ENCODE peak calls at places on chromosomes 7 and 10, in seven cellular contexts. One of them, this sample, is unnamed.

GRCh38 chr10:71080381-71081228 is 131.8 kb upstream of the UNC5B start:
- DNase-seq in A549: no peak
- DNase-seq in adrenal gland: peak; percentile 4
- DNase-seq in transverse colon: peak; percentile 3
- DNase-seq in body of pancreas: peak; percentile 2
- DNase-seq in NB4: no peak
- DNase-seq in uterus: no peak
- DNase-seq in this sample: no peak

GRCh38 chr7:28674359-28674782 is 262.1 kb downstream of the CREB5 start:
- DNase-seq in A549: peak; percentile 15
- DNase-seq in adrenal gland: no peak
- DNase-seq in transverse colon: no peak
- DNase-seq in body of pancreas: no peak
- DNase-seq in NB4: no peak
- DNase-seq in uterus: no peak
- DNase-seq in this sample: no peak

GRCh38 chr10:94192974-94193373 is 169.8 kb downstream of the NOC3L start:
- DNase-seq in A549: no peak
- DNase-seq in adrenal gland: no peak
- DNase-seq in transverse colon: no peak
- DNase-seq in body of pancreas: no peak
- DNase-seq in NB4: no peak
- DNase-seq in uterus: no peak
- DNase-seq in this sample: no peak

GRCh38 chr7:50362712-50363282 is 58.3 kb downstream of the IKZF1 start:
- DNase-seq in A549: no peak
- DNase-seq in adrenal gland: no peak
- DNase-seq in transverse colon: peak; percentile 42
- DNase-seq in body of pancreas: no peak
- DNase-seq in NB4: peak; percentile 91
- DNase-seq in uterus: no peak
- DNase-seq in this sample: no peak

GRCh38 chr7:27179503-27180430 is 5.3 kb downstream of the HOXA11 start:
- DNase-seq in A549: peak; percentile 85
- DNase-seq in adrenal gland: no peak
- DNase-seq in transverse colon: peak; percentile 87
- DNase-seq in body of pancreas: peak; percentile 45
- DNase-seq in NB4: peak; percentile 89
- DNase-seq in uterus: peak; percentile 86
- DNase-seq in this sample: peak; percentile 45

GRCh38 chr7:158266426-158266816 is 321.2 kb downstream of the PTPRN2 start:
- DNase-seq in A549: no peak
- DNase-seq in adrenal gland: no peak
- DNase-seq in transverse colon: no peak
- DNase-seq in body of pancreas: no peak
- DNase-seq in NB4: no peak
- DNase-seq in uterus: no peak
- DNase-seq in this sample: no peak

GRCh38 chr7:75924884-75925283 is 9.9 kb downstream of the POR start:
- DNase-seq in A549: no peak
- DNase-seq in adrenal gland: no peak
- DNase-seq in transverse colon: no peak
- DNase-seq in body of pancreas: no peak
- DNase-seq in NB4: peak; percentile 30
- DNase-seq in uterus: no peak
- DNase-seq in this sample: no peak

GRCh38 chr7:66429498-66430163 is 199.1 kb upstream of the KCTD7 start:
- DNase-seq in A549: no peak
- DNase-seq in adrenal gland: no peak
- DNase-seq in transverse colon: no peak
- DNase-seq in body of pancreas: no peak
- DNase-seq in NB4: no peak
- DNase-seq in uterus: no peak
- DNase-seq in this sample: no peak

GRCh38 chr7:45687721-45688120 is 113.6 kb downstream of the ADCY1 start:
- DNase-seq in A549: no peak
- DNase-seq in adrenal gland: no peak
- DNase-seq in transverse colon: no peak
- DNase-seq in body of pancreas: no peak
- DNase-seq in NB4: no peak
- DNase-seq in uterus: no peak
- DNase-seq in this sample: no peak

GRCh38 chr10:78196964-78197363 is 163.3 kb downstream of the RPS24 start:
- DNase-seq in A549: peak; percentile 49
- DNase-seq in adrenal gland: no peak
- DNase-seq in transverse colon: no peak
- DNase-seq in body of pancreas: no peak
- DNase-seq in NB4: no peak
- DNase-seq in uterus: no peak
- DNase-seq in this sample: no peak

GRCh38 chr10:128026620-128027281 is 99.5 kb downstream of the MKI67 start:
- DNase-seq in A549: no peak
- DNase-seq in adrenal gland: no peak
- DNase-seq in transverse colon: no peak
- DNase-seq in body of pancreas: no peak
- DNase-seq in NB4: no peak
- DNase-seq in uterus: no peak
- DNase-seq in this sample: no peak

GRCh38 chr10:115659616-115660015 is 566.5 kb downstream of the ATRNL1 start:
- DNase-seq in A549: no peak
- DNase-seq in adrenal gland: no peak
- DNase-seq in transverse colon: no peak
- DNase-seq in body of pancreas: no peak
- DNase-seq in NB4: no peak
- DNase-seq in uterus: no peak
- DNase-seq in this sample: no peak

GRCh38 chr7:128104109-128104742 is 73.0 kb upstream of the LRRC4 start:
- DNase-seq in A549: no peak
- DNase-seq in adrenal gland: no peak
- DNase-seq in transverse colon: no peak
- DNase-seq in body of pancreas: no peak
- DNase-seq in NB4: peak; percentile 100
- DNase-seq in uterus: no peak
- DNase-seq in this sample: no peak

GRCh38 chr7:146116452-146117219 is at the start of gene CNTNAP2:
- DNase-seq in A549: no peak
- DNase-seq in adrenal gland: peak; percentile 13
- DNase-seq in transverse colon: no peak
- DNase-seq in body of pancreas: no peak
- DNase-seq in NB4: no peak
- DNase-seq in uterus: no peak
- DNase-seq in this sample: peak; percentile 3

GRCh38 chr7:74527842-74528241 is 74.1 kb downstream of the GTF2IRD1 start:
- DNase-seq in A549: no peak
- DNase-seq in adrenal gland: no peak
- DNase-seq in transverse colon: peak; percentile 86
- DNase-seq in body of pancreas: peak; percentile 82
- DNase-seq in NB4: no peak
- DNase-seq in uterus: no peak
- DNase-seq in this sample: peak; percentile 79

GRCh38 chr7:111290419-111290818 is 199.5 kb downstream of the LRRN3 start:
- DNase-seq in A549: no peak
- DNase-seq in adrenal gland: no peak
- DNase-seq in transverse colon: no peak
- DNase-seq in body of pancreas: no peak
- DNase-seq in NB4: no peak
- DNase-seq in uterus: no peak
- DNase-seq in this sample: no peak

GRCh38 chr10:80444124-80444523 is 10.0 kb upstream of the TSPAN14 start:
- DNase-seq in A549: no peak
- DNase-seq in adrenal gland: no peak
- DNase-seq in transverse colon: no peak
- DNase-seq in body of pancreas: no peak
- DNase-seq in NB4: no peak
- DNase-seq in uterus: no peak
- DNase-seq in this sample: no peak

GRCh38 chr10:75040576-75040975 is 70.9 kb upstream of the SAMD8 start:
- DNase-seq in A549: no peak
- DNase-seq in adrenal gland: no peak
- DNase-seq in transverse colon: no peak
- DNase-seq in body of pancreas: no peak
- DNase-seq in NB4: no peak
- DNase-seq in uterus: no peak
- DNase-seq in this sample: no peak

GRCh38 chr7:129950191-129950940 is 2.4 kb downstream of the UBE2H start:
- DNase-seq in A549: no peak
- DNase-seq in adrenal gland: no peak
- DNase-seq in transverse colon: no peak
- DNase-seq in body of pancreas: no peak
- DNase-seq in NB4: no peak
- DNase-seq in uterus: peak; percentile 49
- DNase-seq in this sample: peak; percentile 19

GRCh38 chr7:154844955-154845354 is 158.0 kb downstream of the PAXIP1 start:
- DNase-seq in A549: no peak
- DNase-seq in adrenal gland: no peak
- DNase-seq in transverse colon: no peak
- DNase-seq in body of pancreas: no peak
- DNase-seq in NB4: no peak
- DNase-seq in uterus: no peak
- DNase-seq in this sample: no peak

GRCh38 chr7:154841731-154842331 is 161.1 kb downstream of the PAXIP1 start:
- DNase-seq in A549: no peak
- DNase-seq in adrenal gland: no peak
- DNase-seq in transverse colon: no peak
- DNase-seq in body of pancreas: no peak
- DNase-seq in NB4: no peak
- DNase-seq in uterus: no peak
- DNase-seq in this sample: no peak

GRCh38 chr7:154843670-154844237 is 159.2 kb downstream of the PAXIP1 start:
- DNase-seq in A549: no peak
- DNase-seq in adrenal gland: no peak
- DNase-seq in transverse colon: no peak
- DNase-seq in body of pancreas: no peak
- DNase-seq in NB4: no peak
- DNase-seq in uterus: no peak
- DNase-seq in this sample: no peak

GRCh38 chr7:154842608-154843007 is 160.3 kb downstream of the PAXIP1 start:
- DNase-seq in A549: no peak
- DNase-seq in adrenal gland: no peak
- DNase-seq in transverse colon: no peak
- DNase-seq in body of pancreas: no peak
- DNase-seq in NB4: no peak
- DNase-seq in uterus: no peak
- DNase-seq in this sample: no peak

DNA sequence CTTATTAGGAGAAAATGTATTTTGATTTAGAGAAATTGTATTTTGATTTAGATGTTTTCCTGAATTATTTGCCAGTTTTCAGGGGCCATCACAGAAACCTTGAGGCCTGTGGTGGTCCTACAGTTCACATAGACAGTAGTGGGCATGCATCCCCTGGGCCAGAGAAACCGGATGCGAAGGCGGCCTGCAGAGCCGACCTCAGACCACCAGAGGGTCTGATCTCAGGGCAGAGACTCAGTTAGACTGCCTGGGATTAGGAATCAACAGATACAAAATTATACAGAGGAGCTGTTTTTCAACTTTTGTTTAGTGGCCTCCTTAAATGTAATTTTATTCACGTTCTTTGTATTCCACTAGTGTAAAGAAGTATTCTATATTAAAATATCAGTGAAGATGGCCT is 158.4 kb downstream of the PAXIP1 start:
- DNase-seq in A549: no peak
- DNase-seq in adrenal gland: no peak
- DNase-seq in transverse colon: no peak
- DNase-seq in body of pancreas: no peak
- DNase-seq in NB4: no peak
- DNase-seq in uterus: no peak
- DNase-seq in this sample: no peak
- TF ChIP-seq CTCF in A549: no peak
- TF ChIP-seq CTCF in adrenal gland: no peak
- TF ChIP-seq CTCF in transverse colon: no peak
- TF ChIP-seq CTCF in body of pancreas: no peak
- TF ChIP-seq CTCF in NB4: peak; percentile 3
- TF ChIP-seq CTCF in uterus: no peak
- TF ChIP-seq CTCF in this sample: no peak

DNA sequence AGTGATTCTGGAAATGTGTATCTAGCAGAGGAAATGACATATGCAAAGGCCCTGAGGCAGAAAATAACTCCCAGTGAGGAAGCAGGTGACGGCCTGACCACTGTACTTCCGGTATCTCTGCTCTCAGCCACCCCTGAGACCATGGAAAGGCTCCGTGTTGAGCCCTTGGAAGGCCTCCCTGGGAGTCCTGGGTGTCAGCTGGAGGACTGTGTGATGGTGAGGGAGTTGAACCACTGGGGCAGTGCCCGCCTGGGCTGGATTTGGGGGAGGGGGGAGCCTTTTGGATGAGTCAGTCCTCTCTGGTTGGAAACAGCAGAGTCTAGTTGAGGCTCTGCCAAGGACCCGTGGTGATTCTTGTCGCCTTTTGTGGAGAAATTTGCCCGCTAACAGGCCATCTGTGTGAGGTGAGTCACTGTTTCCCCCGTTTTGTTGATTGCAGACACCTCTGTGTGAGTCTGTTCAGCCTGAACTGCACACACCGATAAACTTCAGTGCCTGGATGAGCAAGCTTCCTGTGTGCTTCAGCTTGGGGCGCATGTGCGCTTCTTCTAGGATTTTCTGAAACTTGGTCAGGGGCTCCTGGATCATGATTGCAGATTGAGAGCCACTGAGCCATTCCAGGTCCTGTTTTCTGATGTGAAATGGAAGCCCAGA is 98.6 kb downstream of the GRK5 start:
- DNase-seq in A549: peak; percentile 92
- DNase-seq in adrenal gland: no peak
- DNase-seq in transverse colon: peak; percentile 72
- DNase-seq in body of pancreas: no peak
- DNase-seq in NB4: peak; percentile 99
- DNase-seq in uterus: peak; percentile 96
- DNase-seq in this sample: peak; percentile 29
- TF ChIP-seq POLR2A in A549: no peak
- TF ChIP-seq POLR2A in adrenal gland: no peak
- TF ChIP-seq POLR2A in transverse colon: no peak
- TF ChIP-seq POLR2A in body of pancreas: no peak
- TF ChIP-seq POLR2A in NB4: no peak
- TF ChIP-seq POLR2A in uterus: no peak
- TF ChIP-seq POLR2A in this sample: no peak

DNA sequence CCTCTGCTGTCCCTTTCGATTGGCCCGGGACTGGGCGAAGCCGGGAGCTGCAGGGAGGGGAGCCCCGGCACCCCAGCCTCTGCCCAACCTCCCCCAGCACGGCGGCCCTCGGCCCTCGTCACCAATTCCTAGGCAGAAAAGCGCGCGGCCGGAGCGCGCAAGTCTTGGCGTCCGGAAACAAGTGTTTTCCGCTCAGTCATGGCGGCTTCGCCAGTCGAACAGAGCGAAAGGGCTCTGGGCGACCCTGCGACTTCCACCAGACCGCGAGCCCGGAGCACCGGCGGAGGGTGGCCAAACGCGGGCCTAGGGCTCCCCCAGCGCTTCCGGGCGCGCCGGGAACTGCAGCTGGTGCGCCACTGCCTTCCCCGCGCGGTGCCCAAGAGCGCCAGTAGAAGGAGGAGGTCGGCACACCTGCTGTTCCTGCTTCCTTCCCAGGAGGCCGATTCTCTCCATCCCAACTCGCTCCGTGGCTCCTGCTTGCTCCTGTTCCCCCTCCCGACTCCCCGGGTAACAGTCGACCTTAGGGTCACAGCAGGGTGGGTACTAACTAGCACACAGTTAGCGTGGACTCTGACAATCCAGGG is 729.9 kb downstream of the ZWINT start:
- DNase-seq in A549: peak; percentile 70
- DNase-seq in adrenal gland: peak; percentile 83
- DNase-seq in transverse colon: peak; percentile 31
- DNase-seq in body of pancreas: peak; percentile 70
- DNase-seq in NB4: no peak
- DNase-seq in uterus: no peak
- DNase-seq in this sample: peak; percentile 79
- TF ChIP-seq CTCF in A549: peak; percentile 48
- TF ChIP-seq CTCF in adrenal gland: peak; percentile 62
- TF ChIP-seq CTCF in transverse colon: peak; percentile 49
- TF ChIP-seq CTCF in body of pancreas: peak; percentile 80
- TF ChIP-seq CTCF in NB4: no peak
- TF ChIP-seq CTCF in uterus: no peak
- TF ChIP-seq CTCF in this sample: peak; percentile 80

GRCh38 chr7:15686209-15686956 is at the start of gene MEOX2:
- DNase-seq in A549: peak; percentile 10
- DNase-seq in adrenal gland: no peak
- DNase-seq in transverse colon: peak; percentile 44
- DNase-seq in body of pancreas: no peak
- DNase-seq in NB4: no peak
- DNase-seq in uterus: peak; percentile 69
- DNase-seq in this sample: peak; percentile 45
- TF ChIP-seq POLR2A in A549: no peak
- TF ChIP-seq POLR2A in adrenal gland: no peak
- TF ChIP-seq POLR2A in transverse colon: no peak
- TF ChIP-seq POLR2A in body of pancreas: peak; percentile 12
- TF ChIP-seq POLR2A in NB4: no peak
- TF ChIP-seq POLR2A in uterus: peak; percentile 14
- TF ChIP-seq POLR2A in this sample: no peak

This sample was measured in thyroid gland.